ENCODE peak calls at places on chromosomes 2 and 18, in ten cellular contexts. P, R, Y, K, C, D, T, N, V and M are unnamed samples.

GRCh38 chr18:5972298-5972697 is 77.0 kb upstream of the TMEM200C start:
- DNase-seq in P (no peak), R (no peak), Y (peak), K (no peak), C (no peak), D (no peak), T (no peak), N (no peak), V (no peak), M (no peak)

GRCh38 chr2:37284386-37284785 is 40.2 kb downstream of the PRKD3 start:
- DNase-seq in P (no peak), R (peak), Y (no peak), K (no peak), C (peak), D (no peak), T (no peak), N (no peak), V (no peak), M (no peak)

GRCh38 chr2:235446082-235446481 is 47.8 kb upstream of the AGAP1 start:
- DNase-seq in P (no peak), R (no peak), Y (no peak), K (no peak), C (no peak), D (no peak), T (no peak), N (no peak), V (no peak), M (no peak)

GRCh38 chr2:174485763-174486613 is 841 bp downstream of the GPR155 start:
- DNase-seq in P (no peak), R (peak), Y (peak), K (peak), C (peak), D (no peak), T (peak), N (peak), V (peak), M (no peak)

GRCh38 chr2:234884591-234884990 is 67.2 kb upstream of the SH3BP4 start:
- DNase-seq in P (no peak), R (no peak), Y (no peak), K (no peak), C (no peak), D (no peak), T (no peak), N (no peak), V (no peak), M (no peak)

GRCh38 chr2:134181219-134181618 is 72.7 kb upstream of the MGAT5 start:
- DNase-seq in P (no peak), R (no peak), Y (no peak), K (no peak), C (no peak), D (no peak), T (no peak), N (no peak), V (no peak), M (no peak)

GRCh38 chr2:215442392-215442787 is 6.5 kb upstream of the FN1 start:
- DNase-seq in P (no peak), R (no peak), Y (no peak), K (no peak), C (no peak), D (no peak), T (no peak), N (no peak), V (no peak), M (no peak)

GRCh38 chr2:52520646-52521045 is 1247.0 kb upstream of the CHAC2 start:
- DNase-seq in P (no peak), R (no peak), Y (no peak), K (no peak), C (no peak), D (no peak), T (no peak), N (no peak), V (no peak), M (no peak)

GRCh38 chr2:42025151-42025582 is 22.7 kb upstream of the PKDCC start:
- DNase-seq in P (no peak), R (peak), Y (peak), K (peak), C (peak), D (no peak), T (no peak), N (no peak), V (no peak), M (peak)

GRCh38 chr2:117983040-117983439 is 30.8 kb downstream of the CCDC93 start:
- DNase-seq in P (no peak), R (no peak), Y (no peak), K (no peak), C (peak), D (no peak), T (no peak), N (no peak), V (no peak), M (no peak)

GRCh38 chr2:239146741-239147181 is 254.1 kb downstream of the HDAC4 start:
- DNase-seq in P (no peak), R (no peak), Y (no peak), K (no peak), C (no peak), D (no peak), T (no peak), N (no peak), V (no peak), M (no peak)